ENCODE peak calls at places on chromosomes 2 and 18, in five cellular contexts. K is gastrocnemius medialis, W is sigmoid colon, J is ovary, F is pancreas. E is an unnamed sample. For H3K27me3, the result is how much of the 10 kb centered on the place peaks cover.

GRCh38 chr2:238169021-238169707 is 10.4 kb downstream of the ERFE start:
- DNase-seq in J (peak), K (no peak), F (no peak), W (peak), E (peak)

GRCh38 chr2:109264595-109265328 is 135.8 kb downstream of the SH3RF3 start:
- DNase-seq in K (no peak), W (peak), J (peak), F (no peak), E (no peak)

GRCh38 chr2:26623541-26624497 is 17.3 kb downstream of the CIB4 start:
- DNase-seq in K (no peak), W (peak), J (no peak), F (no peak), E (no peak)

GRCh38 chr18:53883771-53884170 is 340.7 kb downstream of the MBD2 start:
- DNase-seq in F (no peak), K (no peak), W (no peak), J (no peak), E (no peak)

GRCh38 chr2:187434342-187434785 is 13.7 kb downstream of the CALCRL start:
- DNase-seq in K (no peak), W (no peak), F (no peak), J (no peak), E (no peak)

GRCh38 chr2:28274911-28275685 is 117.6 kb upstream of the FOSL2 start:
- DNase-seq in W (no peak), F (no peak), J (no peak), K (peak), E (no peak)

GRCh38 chr18:617970-618504 is 21.2 kb downstream of the CLUL1 start:
- DNase-seq in F (no peak), K (no peak), J (no peak), W (no peak), E (no peak)

GRCh38 chr2:216856666-216857065 is 3.2 kb downstream of the TNP1 start:
- DNase-seq in F (no peak), J (no peak), W (no peak), K (no peak), E (no peak)

GRCh38 chr2:53455094-53455493 is 312.5 kb upstream of the CHAC2 start:
- DNase-seq in W (no peak), F (no peak), K (no peak), J (no peak), E (no peak)

GRCh38 chr2:61114147-61114546 is 47.8 kb upstream of the C2orf74 start:
- DNase-seq in F (no peak), K (no peak), W (no peak), J (no peak), E (no peak)

GRCh38 chr18:44051088-44051487 is 629.6 kb upstream of the SETBP1 start:
- DNase-seq in J (no peak), K (no peak), W (no peak), F (no peak), E (no peak)

GRCh38 chr2:189409136-189409535 is 32.1 kb upstream of the WDR75 start:
- DNase-seq in J (no peak), K (no peak), W (no peak), F (no peak), E (no peak)

GRCh38 chr2:109612991-109613921 is 510 bp downstream of the SEPTIN10 start:
- DNase-seq in F (no peak), W (peak), K (no peak), J (peak), E (peak)

GRCh38 chr2:171807130-171807529 is 86.9 kb downstream of the SLC25A12 start:
- DNase-seq in F (no peak), J (no peak), W (no peak), K (no peak), E (no peak)

GRCh38 chr2:169711751-169712509 is 17.7 kb downstream of the PHOSPHO2 start:
- DNase-seq in J (no peak), W (no peak), F (no peak), K (no peak), E (no peak)

GRCh38 chr2:158024288-158024898 is 77.3 kb upstream of the UPP2 start:
- DNase-seq in W (no peak), F (no peak), J (no peak), K (no peak), E (no peak)

GRCh38 chr18:12744103-12744502 is 41.3 kb downstream of the PSMG2 start:
- DNase-seq in J (no peak), K (no peak), W (no peak), F (no peak), E (no peak)

GRCh38 chr2:46366675-46367067 is 69.5 kb downstream of the EPAS1 start:
- DNase-seq in F (no peak), W (no peak), J (no peak), K (no peak), E (no peak)

GRCh38 chr2:172244419-172245130 is 141.9 kb upstream of the DLX2 start:
- DNase-seq in J (no peak), F (no peak), W (no peak), K (no peak), E (no peak)

GRCh38 chr2:120605231-120605935 is 130.3 kb upstream of the GLI2 start:
- DNase-seq in F (no peak), K (no peak), W (no peak), J (no peak), E (no peak)

GRCh38 chr2:44168684-44169154 is at the start of gene PPM1B:
- DNase-seq in J (peak), K (no peak), F (peak), W (peak), E (peak)

GRCh38 chr2:147547425-147547824 is 297.4 kb upstream of the ACVR2A start:
- DNase-seq in K (no peak), F (no peak), J (no peak), W (no peak), E (no peak)
- H3K4me3 ChIP-seq in K (no peak), F (no peak), J (no peak), W (no peak), E (no peak)

GRCh38 chr18:11411021-11411420 is 198.4 kb upstream of the SLC35G4 start:
- DNase-seq in F (no peak), W (no peak), K (no peak), J (no peak), E (no peak)

GRCh38 chr18:11405804-11406203 is 203.6 kb upstream of the SLC35G4 start:
- DNase-seq in J (no peak), W (no peak), F (no peak), K (no peak), E (no peak)

GRCh38 chr18:11412790-11413189 is 196.6 kb upstream of the SLC35G4 start:
- DNase-seq in F (no peak), K (no peak), J (no peak), W (no peak), E (no peak)

GRCh38 chr18:11407900-11408299 is 201.5 kb upstream of the SLC35G4 start:
- DNase-seq in W (no peak), K (no peak), F (no peak), J (no peak), E (no peak)

GRCh38 chr18:11408555-11408954 is 200.8 kb upstream of the SLC35G4 start:
- DNase-seq in F (no peak), K (no peak), J (no peak), W (no peak), E (no peak)
- H3K27me3 ChIP-seq in F (under half), K (under half), J (under half), W (under half), E (under half)

GRCh38 chr2:1787799-1788477 is 43.6 kb upstream of the PXDN start:
- DNase-seq in W (no peak), J (no peak), K (no peak), F (no peak), E (no peak)
- H3K27ac ChIP-seq in W (no peak), J (no peak), K (no peak), F (no peak), E (no peak)

GRCh38 chr2:200306719-200306968 is 151 bp downstream of the SPATS2L start:
- DNase-seq in F (no peak), W (no peak), J (no peak), K (no peak), E (no peak)
- H3K4me3 ChIP-seq in F (peak), W (peak), J (peak), K (peak), E (peak)

E was measured in tibial nerve.